ENCODE peak calls at places on chromosome 21, in five cellular contexts. One of them, this sample, is unnamed.

GRCh38 chr21:42463861-42464515 is 32.0 kb downstream of the RSPH1 start:
- DNase-seq in activated T-cell treated with anti-CD3 and anti-CD28 coated beads, Interleukin-2, amount 50 U/mL, for 1 hour: peak
- DNase-seq in mucosa of descending colon: peak
- DNase-seq in ovary: no peak
- DNase-seq in mesendoderm: peak
- DNase-seq in this sample: peak

GRCh38 chr21:33412832-33413519 is 9.8 kb downstream of the IFNGR2 start:
- DNase-seq in mucosa of descending colon: no peak
- DNase-seq in ovary: no peak
- DNase-seq in activated T-cell treated with anti-CD3 and anti-CD28 coated beads, Interleukin-2, amount 50 U/mL, for 1 hour: no peak
- DNase-seq in mesendoderm: peak
- DNase-seq in this sample: peak

GRCh38 chr21:45429221-45430164 is 24.5 kb downstream of the COL18A1 start:
- DNase-seq in ovary: no peak
- DNase-seq in activated T-cell treated with anti-CD3 and anti-CD28 coated beads, Interleukin-2, amount 50 U/mL, for 1 hour: no peak
- DNase-seq in mucosa of descending colon: no peak
- DNase-seq in mesendoderm: no peak
- DNase-seq in this sample: no peak

GRCh38 chr21:37281993-37282392 is 14.9 kb upstream of the VPS26C start:
- DNase-seq in ovary: no peak
- DNase-seq in mucosa of descending colon: no peak
- DNase-seq in mesendoderm: no peak
- DNase-seq in activated T-cell treated with anti-CD3 and anti-CD28 coated beads, Interleukin-2, amount 50 U/mL, for 1 hour: no peak
- DNase-seq in this sample: peak

GRCh38 chr21:41197582-41197981 is 29.6 kb downstream of the BACE2 start:
- DNase-seq in mucosa of descending colon: no peak
- DNase-seq in ovary: no peak
- DNase-seq in activated T-cell treated with anti-CD3 and anti-CD28 coated beads, Interleukin-2, amount 50 U/mL, for 1 hour: no peak
- DNase-seq in mesendoderm: no peak
- DNase-seq in this sample: no peak

GRCh38 chr21:38661296-38662223 is 144.2 kb upstream of the ETS2 start:
- DNase-seq in mucosa of descending colon: peak
- DNase-seq in mesendoderm: peak
- DNase-seq in ovary: peak
- DNase-seq in activated T-cell treated with anti-CD3 and anti-CD28 coated beads, Interleukin-2, amount 50 U/mL, for 1 hour: no peak
- DNase-seq in this sample: peak

GRCh38 chr21:37061926-37062591 is 10.8 kb downstream of the PIGP start:
- DNase-seq in activated T-cell treated with anti-CD3 and anti-CD28 coated beads, Interleukin-2, amount 50 U/mL, for 1 hour: no peak
- DNase-seq in ovary: no peak
- DNase-seq in mesendoderm: no peak
- DNase-seq in mucosa of descending colon: no peak
- DNase-seq in this sample: no peak

GRCh38 chr21:45992311-45993209 is 11.0 kb downstream of the COL6A1 start:
- DNase-seq in ovary: peak
- DNase-seq in mesendoderm: no peak
- DNase-seq in mucosa of descending colon: peak
- DNase-seq in activated T-cell treated with anti-CD3 and anti-CD28 coated beads, Interleukin-2, amount 50 U/mL, for 1 hour: no peak
- DNase-seq in this sample: no peak

GRCh38 chr21:41758550-41758949 is 8.3 kb downstream of the RIPK4 start:
- DNase-seq in mesendoderm: no peak
- DNase-seq in activated T-cell treated with anti-CD3 and anti-CD28 coated beads, Interleukin-2, amount 50 U/mL, for 1 hour: no peak
- DNase-seq in ovary: no peak
- DNase-seq in mucosa of descending colon: no peak
- DNase-seq in this sample: no peak

GRCh38 chr21:45971487-45972352 is 9.8 kb upstream of the COL6A1 start:
- DNase-seq in activated T-cell treated with anti-CD3 and anti-CD28 coated beads, Interleukin-2, amount 50 U/mL, for 1 hour: no peak
- DNase-seq in mesendoderm: peak
- DNase-seq in mucosa of descending colon: no peak
- DNase-seq in ovary: peak
- DNase-seq in this sample: peak

GRCh38 chr21:43880111-43880985 is 15.3 kb downstream of the AGPAT3 start:
- DNase-seq in activated T-cell treated with anti-CD3 and anti-CD28 coated beads, Interleukin-2, amount 50 U/mL, for 1 hour: no peak
- DNase-seq in mesendoderm: no peak
- DNase-seq in mucosa of descending colon: peak
- DNase-seq in ovary: no peak
- DNase-seq in this sample: peak

GRCh38 chr21:41819236-41819855 is 52.5 kb upstream of the RIPK4 start:
- DNase-seq in mucosa of descending colon: no peak
- DNase-seq in ovary: no peak
- DNase-seq in mesendoderm: no peak
- DNase-seq in activated T-cell treated with anti-CD3 and anti-CD28 coated beads, Interleukin-2, amount 50 U/mL, for 1 hour: no peak
- DNase-seq in this sample: no peak